ENCODE peak calls at places on chromosomes 5 and 9, in ten cellular contexts. One of them, this sample, is unnamed. For H3K9me3, the result is how much of the 10 kb centered on the place peaks cover.

GRCh38 chr5:89120719-89121118 is 237.7 kb upstream of the MEF2C start:
- DNase-seq in pancreas: no peak
- DNase-seq in cardiac muscle cell: no peak
- DNase-seq in CD8-positive, alpha-beta memory T cell: no peak
- DNase-seq in uterus: no peak
- DNase-seq in CD4-positive, CD25-positive, alpha-beta regulatory T cell: no peak
- DNase-seq in CD8-positive, alpha-beta T cell: no peak
- DNase-seq in OCI-LY7: no peak
- DNase-seq in lower lobe of right lung: no peak
- DNase-seq in aorta: peak
- DNase-seq in this sample: no peak

GRCh38 chr9:127058645-127059021 is 63.8 kb downstream of the ANGPTL2 start:
- DNase-seq in pancreas: no peak
- DNase-seq in cardiac muscle cell: no peak
- DNase-seq in CD8-positive, alpha-beta memory T cell: no peak
- DNase-seq in uterus: no peak
- DNase-seq in CD4-positive, CD25-positive, alpha-beta regulatory T cell: no peak
- DNase-seq in CD8-positive, alpha-beta T cell: no peak
- DNase-seq in OCI-LY7: no peak
- DNase-seq in lower lobe of right lung: no peak
- DNase-seq in aorta: no peak
- DNase-seq in this sample: no peak

GRCh38 chr5:176736271-176736965 is 73.9 kb upstream of the UNC5A start:
- DNase-seq in pancreas: no peak
- DNase-seq in cardiac muscle cell: no peak
- DNase-seq in CD8-positive, alpha-beta memory T cell: peak
- DNase-seq in uterus: peak
- DNase-seq in CD4-positive, CD25-positive, alpha-beta regulatory T cell: no peak
- DNase-seq in CD8-positive, alpha-beta T cell: no peak
- DNase-seq in OCI-LY7: no peak
- DNase-seq in lower lobe of right lung: no peak
- DNase-seq in aorta: no peak
- DNase-seq in this sample: peak

GRCh38 chr5:123916331-123917121 is 404.5 kb downstream of the CSNK1G3 start:
- DNase-seq in pancreas: no peak
- DNase-seq in cardiac muscle cell: peak
- DNase-seq in CD8-positive, alpha-beta memory T cell: no peak
- DNase-seq in uterus: no peak
- DNase-seq in CD4-positive, CD25-positive, alpha-beta regulatory T cell: no peak
- DNase-seq in CD8-positive, alpha-beta T cell: no peak
- DNase-seq in OCI-LY7: no peak
- DNase-seq in lower lobe of right lung: no peak
- DNase-seq in aorta: no peak
- DNase-seq in this sample: no peak

GRCh38 chr9:91746904-91747303 is 203.1 kb downstream of the ROR2 start:
- DNase-seq in pancreas: no peak
- DNase-seq in cardiac muscle cell: no peak
- DNase-seq in CD8-positive, alpha-beta memory T cell: no peak
- DNase-seq in uterus: no peak
- DNase-seq in CD4-positive, CD25-positive, alpha-beta regulatory T cell: no peak
- DNase-seq in CD8-positive, alpha-beta T cell: no peak
- DNase-seq in OCI-LY7: no peak
- DNase-seq in lower lobe of right lung: no peak
- DNase-seq in aorta: no peak
- DNase-seq in this sample: no peak

GRCh38 chr5:96172436-96172835 is 210.8 kb upstream of the ELL2 start:
- DNase-seq in pancreas: no peak
- DNase-seq in cardiac muscle cell: no peak
- DNase-seq in CD8-positive, alpha-beta memory T cell: no peak
- DNase-seq in uterus: no peak
- DNase-seq in CD4-positive, CD25-positive, alpha-beta regulatory T cell: no peak
- DNase-seq in CD8-positive, alpha-beta T cell: no peak
- DNase-seq in OCI-LY7: no peak
- DNase-seq in lower lobe of right lung: no peak
- DNase-seq in aorta: no peak
- DNase-seq in this sample: no peak

GRCh38 chr5:598564-598890 is 13.6 kb upstream of the CEP72 start:
- DNase-seq in pancreas: no peak
- DNase-seq in cardiac muscle cell: no peak
- DNase-seq in CD8-positive, alpha-beta memory T cell: peak
- DNase-seq in uterus: no peak
- DNase-seq in CD4-positive, CD25-positive, alpha-beta regulatory T cell: no peak
- DNase-seq in CD8-positive, alpha-beta T cell: no peak
- DNase-seq in OCI-LY7: no peak
- DNase-seq in lower lobe of right lung: no peak
- DNase-seq in aorta: no peak
- DNase-seq in this sample: no peak

GRCh38 chr5:932628-933250 is 40.1 kb downstream of the TRIP13 start:
- DNase-seq in pancreas: peak
- DNase-seq in cardiac muscle cell: no peak
- DNase-seq in CD8-positive, alpha-beta memory T cell: no peak
- DNase-seq in uterus: no peak
- DNase-seq in CD4-positive, CD25-positive, alpha-beta regulatory T cell: no peak
- DNase-seq in CD8-positive, alpha-beta T cell: no peak
- DNase-seq in OCI-LY7: no peak
- DNase-seq in lower lobe of right lung: no peak
- DNase-seq in aorta: no peak
- DNase-seq in this sample: no peak

GRCh38 chr5:34586117-34586885 is 69.8 kb upstream of the RAI14 start:
- DNase-seq in pancreas: no peak
- DNase-seq in cardiac muscle cell: no peak
- DNase-seq in CD8-positive, alpha-beta memory T cell: no peak
- DNase-seq in uterus: no peak
- DNase-seq in CD4-positive, CD25-positive, alpha-beta regulatory T cell: no peak
- DNase-seq in CD8-positive, alpha-beta T cell: no peak
- DNase-seq in OCI-LY7: no peak
- DNase-seq in lower lobe of right lung: no peak
- DNase-seq in aorta: no peak
- DNase-seq in this sample: no peak

GRCh38 chr9:96242829-96243228 is 59.1 kb downstream of the HSD17B3 start:
- DNase-seq in pancreas: no peak
- DNase-seq in cardiac muscle cell: no peak
- DNase-seq in CD8-positive, alpha-beta memory T cell: no peak
- DNase-seq in uterus: no peak
- DNase-seq in CD4-positive, CD25-positive, alpha-beta regulatory T cell: no peak
- DNase-seq in CD8-positive, alpha-beta T cell: no peak
- DNase-seq in OCI-LY7: no peak
- DNase-seq in lower lobe of right lung: no peak
- DNase-seq in aorta: no peak
- DNase-seq in this sample: no peak

GRCh38 chr9:19286634-19287188 is 56.2 kb downstream of the DENND4C start:
- DNase-seq in pancreas: no peak
- DNase-seq in cardiac muscle cell: peak
- DNase-seq in CD8-positive, alpha-beta memory T cell: no peak
- DNase-seq in uterus: no peak
- DNase-seq in CD4-positive, CD25-positive, alpha-beta regulatory T cell: no peak
- DNase-seq in CD8-positive, alpha-beta T cell: no peak
- DNase-seq in OCI-LY7: no peak
- DNase-seq in lower lobe of right lung: no peak
- DNase-seq in aorta: no peak
- DNase-seq in this sample: no peak

GRCh38 chr5:173385832-173386360 is 57.7 kb upstream of the STC2 start:
- DNase-seq in pancreas: no peak
- DNase-seq in cardiac muscle cell: no peak
- DNase-seq in CD8-positive, alpha-beta memory T cell: no peak
- DNase-seq in uterus: no peak
- DNase-seq in CD4-positive, CD25-positive, alpha-beta regulatory T cell: no peak
- DNase-seq in CD8-positive, alpha-beta T cell: no peak
- DNase-seq in OCI-LY7: no peak
- DNase-seq in lower lobe of right lung: no peak
- DNase-seq in aorta: no peak
- DNase-seq in this sample: no peak
- H3K4me3 ChIP-seq in pancreas: no peak
- H3K4me3 ChIP-seq in cardiac muscle cell: no peak
- H3K4me3 ChIP-seq in CD8-positive, alpha-beta memory T cell: no peak
- H3K4me3 ChIP-seq in uterus: no peak
- H3K4me3 ChIP-seq in CD4-positive, CD25-positive, alpha-beta regulatory T cell: no peak
- H3K4me3 ChIP-seq in CD8-positive, alpha-beta T cell: no peak
- H3K4me3 ChIP-seq in OCI-LY7: no peak
- H3K4me3 ChIP-seq in lower lobe of right lung: no peak
- H3K4me3 ChIP-seq in aorta: no peak
- H3K4me3 ChIP-seq in this sample: no peak

GRCh38 chr5:178430187-178431062 is 159.8 kb downstream of the COL23A1 start:
- DNase-seq in pancreas: peak
- DNase-seq in cardiac muscle cell: no peak
- DNase-seq in CD8-positive, alpha-beta memory T cell: no peak
- DNase-seq in uterus: no peak
- DNase-seq in CD4-positive, CD25-positive, alpha-beta regulatory T cell: no peak
- DNase-seq in CD8-positive, alpha-beta T cell: no peak
- DNase-seq in OCI-LY7: no peak
- DNase-seq in lower lobe of right lung: peak
- DNase-seq in aorta: peak
- DNase-seq in this sample: no peak

GRCh38 chr5:178429156-178429468 is 161.1 kb downstream of the COL23A1 start:
- DNase-seq in pancreas: no peak
- DNase-seq in cardiac muscle cell: no peak
- DNase-seq in CD8-positive, alpha-beta memory T cell: no peak
- DNase-seq in uterus: no peak
- DNase-seq in CD4-positive, CD25-positive, alpha-beta regulatory T cell: no peak
- DNase-seq in CD8-positive, alpha-beta T cell: no peak
- DNase-seq in OCI-LY7: no peak
- DNase-seq in lower lobe of right lung: no peak
- DNase-seq in aorta: no peak
- DNase-seq in this sample: no peak

GRCh38 chr5:178428341-178429155 is 161.6 kb downstream of the COL23A1 start:
- DNase-seq in pancreas: peak
- DNase-seq in cardiac muscle cell: no peak
- DNase-seq in CD8-positive, alpha-beta memory T cell: no peak
- DNase-seq in uterus: no peak
- DNase-seq in CD4-positive, CD25-positive, alpha-beta regulatory T cell: no peak
- DNase-seq in CD8-positive, alpha-beta T cell: no peak
- DNase-seq in OCI-LY7: no peak
- DNase-seq in lower lobe of right lung: peak
- DNase-seq in aorta: peak
- DNase-seq in this sample: peak

GRCh38 chr5:178431063-178431776 is 159.0 kb downstream of the COL23A1 start:
- DNase-seq in pancreas: no peak
- DNase-seq in cardiac muscle cell: no peak
- DNase-seq in CD8-positive, alpha-beta memory T cell: no peak
- DNase-seq in uterus: no peak
- DNase-seq in CD4-positive, CD25-positive, alpha-beta regulatory T cell: no peak
- DNase-seq in CD8-positive, alpha-beta T cell: no peak
- DNase-seq in OCI-LY7: no peak
- DNase-seq in lower lobe of right lung: no peak
- DNase-seq in aorta: peak
- DNase-seq in this sample: no peak

DNA sequence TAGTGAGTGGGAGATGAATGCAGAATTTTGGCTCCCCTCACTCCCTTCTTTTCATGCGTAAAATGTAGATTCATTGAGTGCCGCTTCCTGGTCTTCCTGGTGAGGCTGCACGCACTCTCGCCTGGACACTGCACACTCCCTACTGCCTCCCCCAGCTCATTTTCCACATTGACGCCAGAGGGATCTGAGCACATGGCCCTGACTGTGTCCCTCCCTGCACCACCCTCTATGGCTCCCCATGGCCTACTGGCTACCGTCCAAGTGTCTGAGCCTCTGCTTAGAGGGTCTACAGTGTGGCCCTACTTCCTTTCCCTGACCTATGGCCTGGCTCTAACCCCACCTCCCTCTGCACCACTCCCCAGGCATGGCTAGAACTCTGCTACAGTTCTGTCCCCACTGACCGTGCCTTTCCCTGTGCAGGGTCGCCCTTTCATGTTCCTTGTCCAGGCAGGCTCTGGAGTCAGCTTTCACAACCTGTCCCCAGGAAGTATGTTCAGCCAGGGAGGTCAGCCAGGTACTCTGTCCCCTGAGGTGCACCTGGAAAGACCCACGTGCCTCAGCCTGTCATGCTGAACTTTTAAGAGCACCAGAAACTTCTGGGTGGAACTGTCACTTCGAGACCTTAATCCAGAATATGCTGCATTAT is 160.5 kb downstream of the COL23A1 start:
- DNase-seq in pancreas: peak
- DNase-seq in cardiac muscle cell: no peak
- DNase-seq in CD8-positive, alpha-beta memory T cell: no peak
- DNase-seq in uterus: no peak
- DNase-seq in CD4-positive, CD25-positive, alpha-beta regulatory T cell: no peak
- DNase-seq in CD8-positive, alpha-beta T cell: no peak
- DNase-seq in OCI-LY7: no peak
- DNase-seq in lower lobe of right lung: peak
- DNase-seq in aorta: no peak
- DNase-seq in this sample: no peak
- H3K9me3 ChIP-seq in pancreas: under half
- H3K9me3 ChIP-seq in cardiac muscle cell: under half
- H3K9me3 ChIP-seq in CD8-positive, alpha-beta memory T cell: under half
- H3K9me3 ChIP-seq in uterus: under half
- H3K9me3 ChIP-seq in CD4-positive, CD25-positive, alpha-beta regulatory T cell: under half
- H3K9me3 ChIP-seq in CD8-positive, alpha-beta T cell: under half
- H3K9me3 ChIP-seq in OCI-LY7: under half
- H3K9me3 ChIP-seq in lower lobe of right lung: under half
- H3K9me3 ChIP-seq in aorta: under half
- H3K9me3 ChIP-seq in this sample: under half

GRCh38 chr5:32029291-32029690 is 144.8 kb downstream of the GOLPH3 start:
- DNase-seq in pancreas: no peak
- DNase-seq in cardiac muscle cell: no peak
- DNase-seq in CD8-positive, alpha-beta memory T cell: no peak
- DNase-seq in uterus: no peak
- DNase-seq in CD4-positive, CD25-positive, alpha-beta regulatory T cell: no peak
- DNase-seq in CD8-positive, alpha-beta T cell: no peak
- DNase-seq in OCI-LY7: no peak
- DNase-seq in lower lobe of right lung: no peak
- DNase-seq in aorta: no peak
- DNase-seq in this sample: no peak
- H3K27ac ChIP-seq in pancreas: no peak
- H3K27ac ChIP-seq in cardiac muscle cell: no peak
- H3K27ac ChIP-seq in CD8-positive, alpha-beta memory T cell: no peak
- H3K27ac ChIP-seq in uterus: peak
- H3K27ac ChIP-seq in CD4-positive, CD25-positive, alpha-beta regulatory T cell: no peak
- H3K27ac ChIP-seq in CD8-positive, alpha-beta T cell: no peak
- H3K27ac ChIP-seq in OCI-LY7: no peak
- H3K27ac ChIP-seq in lower lobe of right lung: peak
- H3K27ac ChIP-seq in aorta: peak
- H3K27ac ChIP-seq in this sample: no peak

DNA sequence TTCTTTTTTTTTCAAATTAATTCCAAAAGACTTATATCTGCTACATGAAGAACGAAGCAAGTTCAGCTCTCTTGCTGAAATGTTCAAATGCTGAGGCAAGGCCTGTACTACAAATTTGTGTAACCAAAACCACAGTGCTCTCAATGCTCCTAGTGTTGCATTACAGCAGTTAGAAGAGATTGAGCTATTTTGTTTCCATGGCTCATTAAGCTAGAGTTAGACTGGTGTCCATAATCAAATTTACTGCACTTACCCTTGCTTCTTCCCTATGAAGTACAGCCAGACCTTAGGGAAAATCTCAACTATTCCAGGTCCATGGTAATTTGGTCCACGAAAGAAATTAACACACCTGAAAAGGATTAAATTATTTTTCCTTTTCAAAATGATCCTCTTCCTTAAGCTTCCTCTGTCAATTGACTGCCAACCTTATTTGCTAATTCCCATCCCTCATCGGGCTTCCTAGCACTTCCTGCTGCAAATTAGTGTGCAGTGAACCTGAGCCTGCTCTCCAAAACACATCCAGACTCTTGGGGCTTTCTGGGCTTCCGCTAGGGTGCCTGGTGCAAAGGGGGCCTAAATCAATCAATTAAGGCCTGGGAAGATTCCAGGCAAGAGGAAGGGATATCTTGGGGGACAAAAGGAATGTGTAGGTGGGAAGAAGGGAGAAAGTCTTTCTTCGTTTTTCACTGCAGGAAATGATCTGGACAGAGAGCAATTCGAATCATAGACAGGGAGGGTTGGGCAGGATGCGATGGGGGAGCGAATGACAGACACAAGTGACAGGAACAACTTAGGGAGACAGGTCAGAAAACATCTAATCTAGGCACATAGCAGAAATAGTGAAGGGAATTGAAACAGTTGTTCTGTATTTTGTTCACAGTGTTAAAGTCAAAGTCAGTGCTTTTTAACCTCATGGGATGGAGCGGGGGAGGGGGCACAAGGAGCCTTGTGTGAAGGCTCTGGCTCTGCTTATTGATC is 542.4 kb downstream of the RAB3C start:
- DNase-seq in pancreas: no peak
- DNase-seq in cardiac muscle cell: peak
- DNase-seq in CD8-positive, alpha-beta memory T cell: no peak
- DNase-seq in uterus: no peak
- DNase-seq in CD4-positive, CD25-positive, alpha-beta regulatory T cell: peak
- DNase-seq in CD8-positive, alpha-beta T cell: no peak
- DNase-seq in OCI-LY7: no peak
- DNase-seq in lower lobe of right lung: no peak
- DNase-seq in aorta: no peak
- DNase-seq in this sample: no peak
- H3K4me3 ChIP-seq in pancreas: no peak
- H3K4me3 ChIP-seq in cardiac muscle cell: no peak
- H3K4me3 ChIP-seq in CD8-positive, alpha-beta memory T cell: peak
- H3K4me3 ChIP-seq in uterus: no peak
- H3K4me3 ChIP-seq in CD4-positive, CD25-positive, alpha-beta regulatory T cell: peak
- H3K4me3 ChIP-seq in CD8-positive, alpha-beta T cell: no peak
- H3K4me3 ChIP-seq in OCI-LY7: no peak
- H3K4me3 ChIP-seq in lower lobe of right lung: no peak
- H3K4me3 ChIP-seq in aorta: no peak
- H3K4me3 ChIP-seq in this sample: no peak